ENCODE peak calls at places on chromosomes 1 and 21, in eight cellular contexts. T, R, H, V, C, F, J and I are unnamed samples. For H3K27me3, the result is how much of the 10 kb centered on the place peaks cover.

GRCh38 chr1:78419309-78419708 is 71.5 kb upstream of the PTGFR start:
- DNase-seq in H (no peak), C (no peak), V (no peak), T (no peak), R (no peak), J (no peak), F (no peak), I (no peak)

GRCh38 chr1:15088146-15089025 is 65.2 kb upstream of the TMEM51 start:
- DNase-seq in R (no peak), T (peak), C (no peak), H (no peak), F (no peak), V (no peak), J (no peak), I (peak)

GRCh38 chr1:26555550-26555981 is 26.0 kb downstream of the RPS6KA1 start:
- DNase-seq in H (no peak), T (no peak), F (no peak), J (no peak), V (no peak), C (no peak), R (no peak), I (no peak)

GRCh38 chr1:85333186-85333585 is 56.8 kb upstream of the BCL10 start:
- DNase-seq in T (no peak), R (no peak), H (no peak), C (no peak), F (no peak), V (no peak), J (no peak), I (no peak)

GRCh38 chr1:225911207-225912130 is 12.6 kb downstream of the PYCR2 start:
- DNase-seq in R (peak), V (peak), F (peak), T (no peak), J (no peak), C (peak), H (peak), I (peak)

GRCh38 chr1:2204384-2205190 is 10.0 kb upstream of the FAAP20 start:
- DNase-seq in F (peak), C (peak), V (peak), T (no peak), R (peak), J (no peak), H (no peak), I (peak)

GRCh38 chr1:107251839-107252238 is 111.0 kb downstream of the NTNG1 start:
- DNase-seq in F (no peak), C (no peak), V (no peak), T (no peak), J (no peak), H (no peak), R (no peak), I (no peak)

GRCh38 chr1:21124846-21125245 is 51.9 kb downstream of the EIF4G3 start:
- DNase-seq in V (no peak), R (no peak), F (no peak), J (peak), H (no peak), C (no peak), T (peak), I (no peak)

GRCh38 chr1:87155180-87155579 is 173.5 kb upstream of the LMO4 start:
- DNase-seq in T (no peak), R (no peak), V (no peak), F (no peak), J (no peak), C (no peak), H (no peak), I (no peak)

GRCh38 chr21:40936771-40937261 is 89.9 kb upstream of the DSCAM start:
- DNase-seq in H (no peak), V (no peak), F (no peak), J (peak), R (no peak), T (no peak), C (no peak), I (no peak)

GRCh38 chr1:171213559-171214454 is 28.7 kb downstream of the FMO2 start:
- DNase-seq in C (no peak), T (no peak), R (no peak), J (no peak), F (no peak), H (no peak), V (no peak), I (no peak)

GRCh38 chr1:28428990-28429520 is 59.5 kb downstream of the PHACTR4 start:
- DNase-seq in V (no peak), F (no peak), T (no peak), R (no peak), J (no peak), C (no peak), H (no peak), I (no peak)

GRCh38 chr1:38870996-38871395 is 2.2 kb downstream of the MYCBP start:
- DNase-seq in J (no peak), R (no peak), C (no peak), H (no peak), T (no peak), F (no peak), V (no peak), I (no peak)

GRCh38 chr1:181043025-181043880 is 9.5 kb downstream of the MR1 start:
- DNase-seq in V (no peak), C (peak), F (no peak), H (no peak), J (peak), R (no peak), T (no peak), I (no peak)

DNA sequence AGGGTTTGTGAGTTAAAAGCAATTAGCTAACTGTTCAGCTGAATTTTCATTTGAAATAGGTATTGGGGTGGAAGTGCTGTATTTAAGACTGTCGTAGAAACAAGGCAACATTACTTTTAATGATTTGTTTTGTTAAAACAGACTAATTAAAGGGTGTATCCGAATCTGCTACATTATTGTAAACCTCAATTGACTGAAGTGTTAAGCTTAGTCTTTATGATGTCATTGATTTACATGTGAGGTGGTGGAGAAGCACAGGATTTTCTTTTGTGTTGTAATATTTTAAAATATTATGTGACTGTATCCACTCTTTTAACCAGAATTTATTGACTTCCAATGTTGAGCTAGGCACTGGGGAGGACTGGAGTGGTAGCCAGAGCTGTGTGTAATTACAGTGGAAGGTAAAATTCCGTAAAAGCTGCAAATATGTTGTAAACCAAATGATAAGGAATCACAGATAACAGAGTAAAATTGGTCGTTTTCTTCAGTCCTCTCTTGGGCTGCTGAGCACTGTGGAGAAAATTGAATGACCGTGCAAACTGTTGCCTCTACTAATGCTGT is 1.6 kb downstream of the HOOK1 start:
- DNase-seq in T (no peak), H (no peak), R (no peak), F (no peak), V (no peak), J (no peak), C (no peak), I (no peak)
- H3K4me3 ChIP-seq in T (no peak), H (no peak), R (no peak), F (no peak), V (peak), J (no peak), C (peak), I (no peak)

GRCh38 chr1:247864644-247865043 is 7.7 kb downstream of the TRIM58 start:
- DNase-seq in J (no peak), V (no peak), T (no peak), C (no peak), R (no peak), F (no peak), H (no peak), I (no peak)

GRCh38 chr1:247862756-247863155 is 5.8 kb downstream of the TRIM58 start:
- DNase-seq in F (no peak), V (no peak), C (no peak), R (no peak), T (no peak), J (no peak), H (no peak), I (no peak)

GRCh38 chr1:247865416-247865815 is 8.4 kb downstream of the TRIM58 start:
- DNase-seq in R (no peak), T (no peak), F (no peak), J (no peak), H (no peak), C (no peak), V (no peak), I (no peak)
- H3K27me3 ChIP-seq in R (under half), T (under half), F (under half), J (under half), H (under half), C (under half), V (under half), I (under half)

DNA sequence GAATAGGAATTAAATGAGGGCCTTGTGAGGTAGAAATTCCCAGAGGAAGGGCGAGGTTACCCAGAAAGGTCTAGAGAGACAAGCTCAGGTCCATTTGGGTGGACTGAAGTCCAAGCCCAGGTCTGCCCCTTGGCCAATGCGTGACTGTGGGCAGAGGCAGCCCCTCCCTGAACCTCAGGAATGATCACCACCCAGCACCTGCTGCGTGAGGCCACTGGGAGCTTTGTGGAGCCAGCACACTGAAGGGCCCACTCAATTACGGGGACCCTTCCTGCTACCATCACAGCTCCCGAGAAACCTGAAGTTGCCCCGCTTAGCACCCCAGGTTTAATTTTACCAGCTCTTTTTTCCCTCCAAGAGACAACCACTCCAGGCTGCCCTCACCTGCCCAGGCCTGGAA is 6.5 kb upstream of the MATN1 start:
- DNase-seq in C (no peak), R (no peak), F (no peak), J (no peak), H (no peak), T (no peak), V (no peak), I (no peak)
- H3K4me3 ChIP-seq in C (no peak), R (no peak), F (no peak), J (no peak), H (no peak), T (no peak), V (no peak), I (no peak)

DNA sequence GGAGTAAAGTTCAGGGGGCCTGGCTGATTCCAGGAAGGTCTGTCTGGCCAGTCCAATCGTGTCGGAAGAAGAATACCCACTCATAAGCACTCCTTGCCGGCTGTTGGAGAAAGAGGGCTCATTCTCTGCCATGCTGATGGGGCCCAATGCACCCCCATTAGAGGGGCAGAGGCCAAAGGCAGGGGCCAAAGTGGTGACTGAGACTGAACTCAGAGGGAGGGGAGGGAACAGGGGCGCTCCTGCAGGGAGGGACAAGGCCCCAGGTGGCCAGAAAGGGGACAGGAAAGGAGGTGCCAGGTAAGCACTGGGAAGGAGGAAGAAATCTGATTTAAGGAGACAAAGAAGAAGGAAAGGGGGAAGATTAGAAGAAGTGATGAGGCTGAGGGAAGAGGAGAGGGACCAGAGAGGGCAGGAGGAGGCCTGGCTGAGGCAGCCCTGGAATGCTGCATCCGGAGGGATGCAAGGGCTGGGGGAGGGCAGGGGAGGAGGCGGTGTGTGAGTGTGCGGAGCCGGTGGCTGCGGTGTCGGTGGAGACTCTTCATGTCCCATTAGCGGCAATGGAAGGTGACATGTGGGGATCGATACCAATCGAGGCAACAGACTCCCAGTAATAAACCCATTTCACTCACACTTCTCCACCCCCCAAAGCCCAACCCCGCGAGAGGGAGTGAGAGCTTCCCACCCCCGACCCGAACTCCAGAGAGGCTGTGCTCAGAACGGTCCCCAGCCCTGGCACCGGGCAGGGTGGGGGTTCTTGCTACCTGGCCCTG is 12.0 kb upstream of the ETV3L start:
- DNase-seq in C (no peak), T (no peak), J (no peak), H (no peak), V (no peak), R (no peak), F (no peak), I (no peak)
- H3K27me3 ChIP-seq in C (under half), T (under half), J (under half), H (under half), V (half or more), R (under half), F (half or more), I (under half)

GRCh38 chr21:31772674-31773555 is 41.0 kb upstream of the SCAF4 start:
- DNase-seq in H (no peak), T (no peak), F (no peak), J (no peak), R (no peak), V (no peak), C (no peak), I (no peak)
- H3K4me3 ChIP-seq in H (no peak), T (no peak), F (no peak), J (no peak), R (no peak), V (no peak), C (no peak), I (no peak)

GRCh38 chr1:149846600-149847466 is 52.5 kb upstream of the BOLA1 start:
- DNase-seq in T (no peak), R (no peak), C (no peak), H (no peak), V (no peak), J (no peak), F (no peak), I (no peak)
- H3K27me3 ChIP-seq in T (under half), R (under half), C (under half), H (under half), V (under half), J (under half), F (under half), I (under half)

DNA sequence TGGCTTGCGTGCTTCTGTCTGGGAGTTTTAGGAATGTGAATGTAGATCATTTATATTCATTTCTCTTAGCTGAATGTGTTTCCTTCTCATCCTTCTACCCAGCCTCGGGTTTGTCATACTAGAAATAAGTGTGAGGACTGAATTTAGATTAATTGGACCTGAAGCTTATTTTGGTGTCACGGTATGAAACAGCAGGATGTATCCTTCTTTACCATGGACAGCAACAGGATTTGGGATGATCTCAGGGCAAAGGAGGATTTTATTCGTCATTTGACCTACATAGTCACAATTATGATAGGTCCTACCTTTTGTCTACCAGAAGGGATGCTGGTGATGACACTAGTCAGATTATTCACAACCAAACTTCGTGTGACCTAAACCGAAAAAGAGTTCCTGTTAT is 127.4 kb downstream of the FMN2 start:
- DNase-seq in J (no peak), V (no peak), F (no peak), R (no peak), T (no peak), H (no peak), C (no peak), I (no peak)
- H3K4me3 ChIP-seq in J (no peak), V (no peak), F (no peak), R (no peak), T (no peak), H (no peak), C (no peak), I (no peak)